ENCODE peak calls at places on chromosomes 3 and 15, in four cellular contexts. S is left ventricle myocardium superior; R is effector CD4-positive, alpha-beta T cell; V is NCI-H510A treated with DMSO at 0.1 percent for 48 hours. G is an unnamed sample.

GRCh38 chr3:82178291-82178690 is 416.8 kb upstream of the GBE1 start:
- DNase-seq in S (no peak), R (no peak), V (no peak), G (no peak)

GRCh38 chr3:36908647-36909180 is 36.1 kb downstream of the TRANK1 start:
- DNase-seq in R (no peak), V (no peak), S (no peak), G (no peak)

GRCh38 chr3:43105597-43106292 is at the start of gene POMGNT2:
- DNase-seq in V (peak; percentile 74), S (peak; percentile 94), R (peak; percentile 80), G (peak; percentile 88)

GRCh38 chr15:58357529-58358476 is 74.0 kb upstream of the LIPC start:
- DNase-seq in R (peak; percentile 11), S (no peak), V (no peak), G (no peak)

GRCh38 chr15:63156086-63156707 is 1.1 kb downstream of the RPS27L start:
- DNase-seq in S (no peak), V (no peak), R (no peak), G (no peak)

GRCh38 chr3:192566706-192567290 is 160.5 kb downstream of the FGF12 start:
- DNase-seq in V (peak; percentile 77), R (peak; percentile 36), S (peak; percentile 67), G (peak; percentile 69)

GRCh38 chr3:196186661-196187573 is 24.3 kb downstream of the ZDHHC19 start:
- DNase-seq in V (peak; percentile 55), R (no peak), S (no peak), G (peak; percentile 38)

GRCh38 chr15:47661661-47662180 is 55.6 kb upstream of the SEMA6D start:
- DNase-seq in R (no peak), S (no peak), V (no peak), G (no peak)

GRCh38 chr3:117656391-117656790 is 946.8 kb downstream of the TUSC7 start:
- DNase-seq in S (no peak), R (no peak), V (no peak), G (no peak)

GRCh38 chr15:92653836-92654524 is 1.6 kb downstream of the FAM174B start:
- DNase-seq in R (no peak), S (no peak), V (peak; percentile 58), G (no peak)

GRCh38 chr3:59566481-59566975 is 516.7 kb upstream of the CFAP20DC start:
- DNase-seq in V (no peak), R (no peak), S (no peak), G (no peak)

GRCh38 chr15:61474796-61475195 is 245.7 kb upstream of the RORA start:
- DNase-seq in V (no peak), S (no peak), R (no peak), G (no peak)

GRCh38 chr15:70653426-70653825 is 109.9 kb downstream of the UACA start:
- DNase-seq in R (no peak), V (no peak), S (no peak), G (no peak)

GRCh38 chr15:52069559-52069958 is 43.0 kb downstream of the BCL2L10 start:
- DNase-seq in R (no peak), V (no peak), S (no peak), G (no peak)

GRCh38 chr3:66518644-66519043 is 17.8 kb upstream of the LRIG1 start:
- DNase-seq in S (no peak), V (no peak), R (no peak), G (no peak)

GRCh38 chr15:22933641-22934061 is 46.5 kb downstream of the CYFIP1 start:
- DNase-seq in R (no peak), S (no peak), V (no peak), G (no peak)

GRCh38 chr3:14133876-14134275 is 9.0 kb downstream of the TMEM43 start:
- DNase-seq in R (no peak), S (no peak), V (no peak), G (no peak)

GRCh38 chr15:44087578-44088190 is 107.4 kb downstream of the FRMD5 start:
- DNase-seq in V (no peak), S (no peak), R (no peak), G (no peak)

GRCh38 chr3:179768080-179768479 is 115.2 kb downstream of the USP13 start:
- DNase-seq in S (no peak), R (no peak), V (peak; percentile 60), G (peak; percentile 35)

GRCh38 chr3:184795493-184796198 is 16.3 kb upstream of the VPS8 start:
- DNase-seq in V (peak; percentile 22), R (no peak), S (no peak), G (no peak)

GRCh38 chr3:160641675-160642330 is 35.2 kb upstream of the ARL14 start:
- DNase-seq in R (no peak), S (no peak), V (no peak), G (no peak)

GRCh38 chr15:33852570-33852969 is 115.7 kb upstream of the CHRM5 start:
- DNase-seq in R (no peak), S (no peak), V (no peak), G (no peak)

GRCh38 chr15:90924375-90924774 is 8.0 kb downstream of the HDDC3 start:
- DNase-seq in V (no peak), R (no peak), S (no peak), G (no peak)

GRCh38 chr15:57667171-57667924 is 39.2 kb upstream of the POLR2M start:
- DNase-seq in V (peak; percentile 2), R (no peak), S (no peak), G (peak; percentile 41)

GRCh38 chr15:77627581-77627980 is 5.1 kb downstream of the LINGO1 start:
- DNase-seq in R (no peak), V (no peak), S (no peak), G (no peak)

GRCh38 chr15:100221461-100222348 is 120.1 kb downstream of the ADAMTS17 start:
- DNase-seq in V (no peak), R (no peak), S (no peak), G (no peak)

GRCh38 chr3:129117134-129117533 is 4.5 kb downstream of the RAB43 start:
- DNase-seq in V (no peak), S (no peak), R (no peak), G (no peak)

GRCh38 chr3:77539677-77540076 is 499.8 kb downstream of the ROBO2 start:
- DNase-seq in S (no peak), V (no peak), R (no peak), G (no peak)

GRCh38 chr15:75215107-75216004 is 13.7 kb downstream of the C15orf39 start:
- DNase-seq in S (no peak), R (no peak), V (no peak), G (no peak)

GRCh38 chr3:156792536-156792935 is 33.6 kb upstream of the LEKR1 start:
- DNase-seq in R (no peak), V (no peak), S (no peak), G (no peak)

GRCh38 chr15:40279437-40280141 is 3.3 kb downstream of the ANKRD63 start:
- DNase-seq in R (peak; percentile 65), S (peak; percentile 86), V (peak; percentile 29), G (peak; percentile 34)

GRCh38 chr15:61702224-61703120 is 357.8 kb downstream of the VPS13C start:
- DNase-seq in R (no peak), S (no peak), V (peak; percentile 19), G (no peak)

GRCh38 chr3:71723452-71724170 is 1.6 kb downstream of the EIF4E3 start:
- DNase-seq in R (no peak), V (no peak), S (no peak), G (no peak)

GRCh38 chr3:81393251-81393650 is 368.2 kb downstream of the GBE1 start:
- DNase-seq in R (no peak), V (no peak), S (no peak), G (no peak)

GRCh38 chr3:78204977-78205376 is 1165.1 kb downstream of the ROBO2 start:
- DNase-seq in V (no peak), R (no peak), S (no peak), G (no peak)

GRCh38 chr15:68187559-68187958 is 17.6 kb downstream of the CALML4 start:
- DNase-seq in R (no peak), V (no peak), S (peak; percentile 58), G (peak; percentile 46)

G was measured in hippocampal formation.